ENCODE peak calls at places on chromosomes 3 and 15, in four cellular contexts. E, I, K and R are unnamed samples.

GRCh38 chr3:115999598-115999997 is 376.3 kb downstream of the GAP43 start:
- DNase-seq in E (no peak), I (no peak), K (peak), R (peak)

GRCh38 chr15:97978408-97979130 is 18.1 kb downstream of the ARRDC4 start:
- DNase-seq in E (no peak), I (no peak), K (no peak), R (no peak)

GRCh38 chr3:128665362-128666021 is 14.9 kb upstream of the RPN1 start:
- DNase-seq in E (no peak), I (no peak), K (no peak), R (no peak)

GRCh38 chr3:7371693-7372572 is 511.0 kb downstream of the GRM7 start:
- DNase-seq in E (no peak), I (no peak), K (no peak), R (no peak)

GRCh38 chr3:197376020-197376419 is 77.6 kb upstream of the DLG1 start:
- DNase-seq in E (no peak), I (no peak), K (no peak), R (no peak)

GRCh38 chr3:16494906-16495580 is 18.5 kb downstream of the RFTN1 start:
- DNase-seq in E (no peak), I (no peak), K (no peak), R (no peak)

GRCh38 chr3:108494862-108495531 is 15.4 kb downstream of the MYH15 start:
- DNase-seq in E (no peak), I (no peak), K (no peak), R (no peak)

GRCh38 chr3:46695177-46695961 is 1.9 kb upstream of the ALS2CL start:
- DNase-seq in E (no peak), I (no peak), K (no peak), R (peak)

GRCh38 chr15:96554541-96554940 is 224.0 kb downstream of the NR2F2 start:
- DNase-seq in E (no peak), I (no peak), K (no peak), R (no peak)

GRCh38 chr15:83053151-83053550 is 13.9 kb downstream of the BTBD1 start:
- DNase-seq in E (no peak), I (peak), K (no peak), R (no peak)

GRCh38 chr3:50192124-50192523 is 714 bp downstream of the GNAT1 start:
- DNase-seq in E (no peak), I (no peak), K (no peak), R (no peak)

GRCh38 chr3:197300361-197300760 is 1.9 kb upstream of the DLG1 start:
- DNase-seq in E (no peak), I (no peak), K (no peak), R (no peak)

GRCh38 chr15:95132774-95133173 is 901.4 kb downstream of the MCTP2 start:
- DNase-seq in E (no peak), I (peak), K (no peak), R (no peak)

GRCh38 chr3:128549283-128550112 is 56.5 kb upstream of the GATA2 start:
- DNase-seq in E (no peak), I (peak), K (no peak), R (no peak)

GRCh38 chr15:74657846-74658245 is 38.0 kb downstream of the EDC3 start:
- DNase-seq in E (no peak), I (no peak), K (no peak), R (no peak)

GRCh38 chr3:62622553-62623174 is 249.3 kb upstream of the FEZF2 start:
- DNase-seq in E (no peak), I (peak), K (peak), R (peak)

GRCh38 chr3:52174896-52175295 is 20.7 kb upstream of the POC1A start:
- DNase-seq in E (no peak), I (no peak), K (no peak), R (no peak)